ENCODE peak calls at places on chromosomes 2 and 18, in six cellular contexts. F, I, Y, C, M and Z are unnamed samples.
A peak's percentile ranks its signal among the peaks of the same experiment; 100 is the strongest.

GRCh38 chr2:102106133-102106556 is 36.4 kb upstream of the IL1R1 start:
- DNase-seq in F (no peak), I (no peak), Y (no peak), C (no peak), M (no peak), Z (peak; percentile 92)

GRCh38 chr2:64661770-64662169 is 8.1 kb upstream of the SERTAD2 start:
- DNase-seq in F (no peak), I (no peak), Y (no peak), C (no peak), M (no peak), Z (no peak)

GRCh38 chr2:239889641-239890055 is 135.5 kb downstream of the NDUFA10 start:
- DNase-seq in F (peak; percentile 41), I (no peak), Y (no peak), C (no peak), M (no peak), Z (no peak)

GRCh38 chr2:64655873-64656272 is 2.2 kb upstream of the SERTAD2 start:
- DNase-seq in F (no peak), I (no peak), Y (no peak), C (no peak), M (no peak), Z (no peak)

GRCh38 chr2:60759654-60760053 is 3.6 kb downstream of the PAPOLG start:
- DNase-seq in F (no peak), I (peak; percentile 39), Y (peak; percentile 65), C (no peak), M (no peak), Z (peak; percentile 55)

GRCh38 chr18:35122586-35123224 is 81.5 kb downstream of the MAPRE2 start:
- DNase-seq in F (peak; percentile 90), I (peak; percentile 69), Y (no peak), C (peak; percentile 74), M (no peak), Z (no peak)

GRCh38 chr18:8337216-8337615 is 272.0 kb upstream of the RAB12 start:
- DNase-seq in F (no peak), I (no peak), Y (no peak), C (no peak), M (no peak), Z (no peak)

GRCh38 chr18:23038712-23039111 is 96.6 kb upstream of the CABLES1 start:
- DNase-seq in F (no peak), I (no peak), Y (no peak), C (no peak), M (peak; percentile 46), Z (no peak)

GRCh38 chr2:105369777-105370690 is 28.8 kb downstream of the FHL2 start:
- DNase-seq in F (peak; percentile 96), I (peak; percentile 91), Y (peak; percentile 52), C (peak; percentile 92), M (no peak), Z (peak; percentile 95)

GRCh38 chr2:11540148-11540995 is 6.5 kb downstream of the GREB1 start:
- DNase-seq in F (peak; percentile 57), I (peak; percentile 99), Y (peak; percentile 93), C (no peak), M (no peak), Z (peak; percentile 79)

GRCh38 chr18:60623331-60623730 is 250.8 kb upstream of the MC4R start:
- DNase-seq in F (no peak), I (no peak), Y (no peak), C (no peak), M (no peak), Z (no peak)

GRCh38 chr18:33577688-33578370 is at the start of gene ASXL3:
- DNase-seq in F (peak; percentile 61), I (peak; percentile 80), Y (peak; percentile 29), C (peak; percentile 31), M (no peak), Z (peak; percentile 88)

GRCh38 chr2:19722486-19723420 is 179.0 kb downstream of the TTC32 start:
- DNase-seq in F (no peak), I (peak; percentile 11), Y (no peak), C (no peak), M (no peak), Z (peak; percentile 36)

GRCh38 chr2:127169066-127169660 is 50.9 kb downstream of the CYP27C1 start:
- DNase-seq in F (no peak), I (no peak), Y (no peak), C (no peak), M (no peak), Z (no peak)

GRCh38 chr18:55555628-55556027 is 32.4 kb downstream of the TCF4 start:
- DNase-seq in F (no peak), I (no peak), Y (no peak), C (no peak), M (no peak), Z (no peak)

GRCh38 chr2:42084231-42084671 is 36.4 kb downstream of the PKDCC start:
- DNase-seq in F (no peak), I (peak; percentile 44), Y (no peak), C (no peak), M (no peak), Z (no peak)

GRCh38 chr2:149167941-149168340 is 129.4 kb downstream of the LYPD6B start:
- DNase-seq in F (no peak), I (no peak), Y (no peak), C (no peak), M (peak; percentile 62), Z (no peak)

GRCh38 chr2:96116879-96117533 is 635 bp upstream of the ADRA2B start:
- DNase-seq in F (peak; percentile 87), I (peak; percentile 4), Y (no peak), C (peak; percentile 65), M (no peak), Z (peak; percentile 83)

GRCh38 chr2:121476714-121477113 is 54.0 kb upstream of the RNU4ATAC start:
- DNase-seq in F (no peak), I (no peak), Y (no peak), C (no peak), M (no peak), Z (no peak)